ENCODE peak calls at places on chromosome 7, in nine cellular contexts. One of them, this sample, is unnamed.

GRCh38 chr7:141071855-141072547 is 1.9 kb upstream of the TMEM178B start:
- DNase-seq in M059J: peak; percentile 20
- DNase-seq in NCI-H187 treated with DMSO at 0.1 percent for 48 hours: peak; percentile 53
- DNase-seq in NCI-H524 treated with DMSO at 0.1 percent for 48 hours: peak; percentile 40
- DNase-seq in H1: peak; percentile 74
- DNase-seq in nephron progenitor cell: no peak
- DNase-seq in MV-4-11: no peak
- DNase-seq in COR-L47: peak; percentile 24
- DNase-seq in fibroblast of lung: no peak
- DNase-seq in this sample: peak; percentile 54

GRCh38 chr7:17559388-17559787 is 260.9 kb downstream of the AHR start:
- DNase-seq in M059J: peak; percentile 67
- DNase-seq in NCI-H187 treated with DMSO at 0.1 percent for 48 hours: no peak
- DNase-seq in NCI-H524 treated with DMSO at 0.1 percent for 48 hours: no peak
- DNase-seq in H1: no peak
- DNase-seq in nephron progenitor cell: no peak
- DNase-seq in MV-4-11: no peak
- DNase-seq in COR-L47: no peak
- DNase-seq in fibroblast of lung: peak; percentile 40
- DNase-seq in this sample: no peak

GRCh38 chr7:24472093-24472492 is 101.2 kb upstream of the PALS2 start:
- DNase-seq in M059J: peak; percentile 27
- DNase-seq in NCI-H187 treated with DMSO at 0.1 percent for 48 hours: no peak
- DNase-seq in NCI-H524 treated with DMSO at 0.1 percent for 48 hours: no peak
- DNase-seq in H1: no peak
- DNase-seq in nephron progenitor cell: no peak
- DNase-seq in MV-4-11: no peak
- DNase-seq in COR-L47: no peak
- DNase-seq in fibroblast of lung: no peak
- DNase-seq in this sample: no peak

GRCh38 chr7:23918856-23919255 is 208.8 kb downstream of the STK31 start:
- DNase-seq in M059J: peak; percentile 72
- DNase-seq in NCI-H187 treated with DMSO at 0.1 percent for 48 hours: no peak
- DNase-seq in NCI-H524 treated with DMSO at 0.1 percent for 48 hours: no peak
- DNase-seq in H1: no peak
- DNase-seq in nephron progenitor cell: no peak
- DNase-seq in MV-4-11: no peak
- DNase-seq in COR-L47: no peak
- DNase-seq in fibroblast of lung: peak; percentile 64
- DNase-seq in this sample: peak; percentile 34

GRCh38 chr7:39845011-39845410 is 105.0 kb upstream of the CDK13 start:
- DNase-seq in M059J: peak; percentile 18
- DNase-seq in NCI-H187 treated with DMSO at 0.1 percent for 48 hours: no peak
- DNase-seq in NCI-H524 treated with DMSO at 0.1 percent for 48 hours: no peak
- DNase-seq in H1: no peak
- DNase-seq in nephron progenitor cell: no peak
- DNase-seq in MV-4-11: no peak
- DNase-seq in COR-L47: no peak
- DNase-seq in fibroblast of lung: no peak
- DNase-seq in this sample: no peak

GRCh38 chr7:86708334-86708733 is 64.6 kb downstream of the GRM3 start:
- DNase-seq in M059J: no peak
- DNase-seq in NCI-H187 treated with DMSO at 0.1 percent for 48 hours: no peak
- DNase-seq in NCI-H524 treated with DMSO at 0.1 percent for 48 hours: no peak
- DNase-seq in H1: peak; percentile 45
- DNase-seq in nephron progenitor cell: no peak
- DNase-seq in MV-4-11: no peak
- DNase-seq in COR-L47: peak; percentile 84
- DNase-seq in fibroblast of lung: no peak
- DNase-seq in this sample: peak; percentile 51

GRCh38 chr7:158829021-158829341 is 328 bp downstream of the ESYT2 start:
- DNase-seq in M059J: peak; percentile 83
- DNase-seq in NCI-H187 treated with DMSO at 0.1 percent for 48 hours: no peak
- DNase-seq in NCI-H524 treated with DMSO at 0.1 percent for 48 hours: no peak
- DNase-seq in H1: no peak
- DNase-seq in nephron progenitor cell: no peak
- DNase-seq in MV-4-11: peak; percentile 52
- DNase-seq in COR-L47: peak; percentile 81
- DNase-seq in fibroblast of lung: peak; percentile 85
- DNase-seq in this sample: peak; percentile 43

GRCh38 chr7:101754432-101755159 is 62.8 kb upstream of the CUX1 start:
- DNase-seq in M059J: peak; percentile 75
- DNase-seq in NCI-H187 treated with DMSO at 0.1 percent for 48 hours: no peak
- DNase-seq in NCI-H524 treated with DMSO at 0.1 percent for 48 hours: no peak
- DNase-seq in H1: no peak
- DNase-seq in nephron progenitor cell: no peak
- DNase-seq in MV-4-11: no peak
- DNase-seq in COR-L47: no peak
- DNase-seq in fibroblast of lung: peak; percentile 66
- DNase-seq in this sample: no peak

GRCh38 chr7:111090834-111091233 is at the start of gene LRRN3:
- DNase-seq in M059J: peak; percentile 74
- DNase-seq in NCI-H187 treated with DMSO at 0.1 percent for 48 hours: peak; percentile 26
- DNase-seq in NCI-H524 treated with DMSO at 0.1 percent for 48 hours: peak; percentile 54
- DNase-seq in H1: no peak
- DNase-seq in nephron progenitor cell: peak; percentile 40
- DNase-seq in MV-4-11: no peak
- DNase-seq in COR-L47: peak; percentile 66
- DNase-seq in fibroblast of lung: peak; percentile 75
- DNase-seq in this sample: peak; percentile 24

GRCh38 chr7:6234384-6234783 is 38.0 kb downstream of the CYTH3 start:
- DNase-seq in M059J: no peak
- DNase-seq in NCI-H187 treated with DMSO at 0.1 percent for 48 hours: no peak
- DNase-seq in NCI-H524 treated with DMSO at 0.1 percent for 48 hours: no peak
- DNase-seq in H1: no peak
- DNase-seq in nephron progenitor cell: no peak
- DNase-seq in MV-4-11: no peak
- DNase-seq in COR-L47: no peak
- DNase-seq in fibroblast of lung: no peak
- DNase-seq in this sample: no peak

GRCh38 chr7:101927389-101928306 is 110.2 kb downstream of the CUX1 start:
- DNase-seq in M059J: no peak
- DNase-seq in NCI-H187 treated with DMSO at 0.1 percent for 48 hours: no peak
- DNase-seq in NCI-H524 treated with DMSO at 0.1 percent for 48 hours: no peak
- DNase-seq in H1: no peak
- DNase-seq in nephron progenitor cell: no peak
- DNase-seq in MV-4-11: no peak
- DNase-seq in COR-L47: no peak
- DNase-seq in fibroblast of lung: no peak
- DNase-seq in this sample: no peak

GRCh38 chr7:126040114-126041045 is 1110.8 kb upstream of the POT1 start:
- DNase-seq in M059J: no peak
- DNase-seq in NCI-H187 treated with DMSO at 0.1 percent for 48 hours: no peak
- DNase-seq in NCI-H524 treated with DMSO at 0.1 percent for 48 hours: peak; percentile 25
- DNase-seq in H1: no peak
- DNase-seq in nephron progenitor cell: peak; percentile 4
- DNase-seq in MV-4-11: no peak
- DNase-seq in COR-L47: no peak
- DNase-seq in fibroblast of lung: no peak
- DNase-seq in this sample: peak; percentile 52

GRCh38 chr7:121558288-121558687 is 162.2 kb upstream of the FAM3C start:
- DNase-seq in M059J: no peak
- DNase-seq in NCI-H187 treated with DMSO at 0.1 percent for 48 hours: no peak
- DNase-seq in NCI-H524 treated with DMSO at 0.1 percent for 48 hours: no peak
- DNase-seq in H1: no peak
- DNase-seq in nephron progenitor cell: no peak
- DNase-seq in MV-4-11: no peak
- DNase-seq in COR-L47: no peak
- DNase-seq in fibroblast of lung: no peak
- DNase-seq in this sample: no peak

GRCh38 chr7:132650498-132650897 is 74.2 kb upstream of the PLXNA4 start:
- DNase-seq in M059J: peak; percentile 99
- DNase-seq in NCI-H187 treated with DMSO at 0.1 percent for 48 hours: no peak
- DNase-seq in NCI-H524 treated with DMSO at 0.1 percent for 48 hours: no peak
- DNase-seq in H1: no peak
- DNase-seq in nephron progenitor cell: no peak
- DNase-seq in MV-4-11: no peak
- DNase-seq in COR-L47: no peak
- DNase-seq in fibroblast of lung: peak; percentile 89
- DNase-seq in this sample: no peak

GRCh38 chr7:17234398-17235021 is 63.9 kb upstream of the AHR start:
- DNase-seq in M059J: peak; percentile 99
- DNase-seq in NCI-H187 treated with DMSO at 0.1 percent for 48 hours: no peak
- DNase-seq in NCI-H524 treated with DMSO at 0.1 percent for 48 hours: no peak
- DNase-seq in H1: no peak
- DNase-seq in nephron progenitor cell: no peak
- DNase-seq in MV-4-11: peak; percentile 97
- DNase-seq in COR-L47: no peak
- DNase-seq in fibroblast of lung: peak; percentile 96
- DNase-seq in this sample: no peak

GRCh38 chr7:40288827-40289226 is 154.0 kb downstream of the SUGCT start:
- DNase-seq in M059J: no peak
- DNase-seq in NCI-H187 treated with DMSO at 0.1 percent for 48 hours: no peak
- DNase-seq in NCI-H524 treated with DMSO at 0.1 percent for 48 hours: no peak
- DNase-seq in H1: no peak
- DNase-seq in nephron progenitor cell: no peak
- DNase-seq in MV-4-11: no peak
- DNase-seq in COR-L47: no peak
- DNase-seq in fibroblast of lung: no peak
- DNase-seq in this sample: no peak

GRCh38 chr7:3000566-3000965 is 43.1 kb downstream of the CARD11 start:
- DNase-seq in M059J: no peak
- DNase-seq in NCI-H187 treated with DMSO at 0.1 percent for 48 hours: no peak
- DNase-seq in NCI-H524 treated with DMSO at 0.1 percent for 48 hours: no peak
- DNase-seq in H1: no peak
- DNase-seq in nephron progenitor cell: no peak
- DNase-seq in MV-4-11: no peak
- DNase-seq in COR-L47: no peak
- DNase-seq in fibroblast of lung: no peak
- DNase-seq in this sample: no peak

GRCh38 chr7:14691597-14692203 is 210.9 kb downstream of the DGKB start:
- DNase-seq in M059J: peak; percentile 27
- DNase-seq in NCI-H187 treated with DMSO at 0.1 percent for 48 hours: no peak
- DNase-seq in NCI-H524 treated with DMSO at 0.1 percent for 48 hours: no peak
- DNase-seq in H1: peak; percentile 75
- DNase-seq in nephron progenitor cell: peak; percentile 80
- DNase-seq in MV-4-11: peak; percentile 2
- DNase-seq in COR-L47: no peak
- DNase-seq in fibroblast of lung: peak; percentile 18
- DNase-seq in this sample: peak; percentile 36

GRCh38 chr7:34128762-34129161 is 223.4 kb downstream of the BMPER start:
- DNase-seq in M059J: peak; percentile 65
- DNase-seq in NCI-H187 treated with DMSO at 0.1 percent for 48 hours: no peak
- DNase-seq in NCI-H524 treated with DMSO at 0.1 percent for 48 hours: peak; percentile 26
- DNase-seq in H1: no peak
- DNase-seq in nephron progenitor cell: no peak
- DNase-seq in MV-4-11: no peak
- DNase-seq in COR-L47: no peak
- DNase-seq in fibroblast of lung: peak; percentile 63
- DNase-seq in this sample: no peak

GRCh38 chr7:130127404-130128395 is 57.4 kb downstream of the KLHDC10 start:
- DNase-seq in M059J: peak; percentile 74
- DNase-seq in NCI-H187 treated with DMSO at 0.1 percent for 48 hours: no peak
- DNase-seq in NCI-H524 treated with DMSO at 0.1 percent for 48 hours: no peak
- DNase-seq in H1: no peak
- DNase-seq in nephron progenitor cell: no peak
- DNase-seq in MV-4-11: no peak
- DNase-seq in COR-L47: no peak
- DNase-seq in fibroblast of lung: peak; percentile 67
- DNase-seq in this sample: no peak

GRCh38 chr7:81457858-81458522 is 311.9 kb downstream of the HGF start:
- DNase-seq in M059J: peak; percentile 51
- DNase-seq in NCI-H187 treated with DMSO at 0.1 percent for 48 hours: no peak
- DNase-seq in NCI-H524 treated with DMSO at 0.1 percent for 48 hours: peak; percentile 12
- DNase-seq in H1: no peak
- DNase-seq in nephron progenitor cell: no peak
- DNase-seq in MV-4-11: peak; percentile 6
- DNase-seq in COR-L47: peak; percentile 57
- DNase-seq in fibroblast of lung: peak; percentile 52
- DNase-seq in this sample: no peak

GRCh38 chr7:2516194-2516555 is 3.4 kb upstream of the LFNG start:
- DNase-seq in M059J: no peak
- DNase-seq in NCI-H187 treated with DMSO at 0.1 percent for 48 hours: no peak
- DNase-seq in NCI-H524 treated with DMSO at 0.1 percent for 48 hours: no peak
- DNase-seq in H1: no peak
- DNase-seq in nephron progenitor cell: no peak
- DNase-seq in MV-4-11: no peak
- DNase-seq in COR-L47: no peak
- DNase-seq in fibroblast of lung: no peak
- DNase-seq in this sample: no peak

GRCh38 chr7:17679427-17679826 is 260.9 kb downstream of the SNX13 start:
- DNase-seq in M059J: peak; percentile 48
- DNase-seq in NCI-H187 treated with DMSO at 0.1 percent for 48 hours: no peak
- DNase-seq in NCI-H524 treated with DMSO at 0.1 percent for 48 hours: no peak
- DNase-seq in H1: no peak
- DNase-seq in nephron progenitor cell: no peak
- DNase-seq in MV-4-11: no peak
- DNase-seq in COR-L47: no peak
- DNase-seq in fibroblast of lung: peak; percentile 74
- DNase-seq in this sample: no peak

GRCh38 chr7:151756866-151757265 is 120.0 kb downstream of the PRKAG2 start:
- DNase-seq in M059J: no peak
- DNase-seq in NCI-H187 treated with DMSO at 0.1 percent for 48 hours: no peak
- DNase-seq in NCI-H524 treated with DMSO at 0.1 percent for 48 hours: no peak
- DNase-seq in H1: no peak
- DNase-seq in nephron progenitor cell: no peak
- DNase-seq in MV-4-11: no peak
- DNase-seq in COR-L47: no peak
- DNase-seq in fibroblast of lung: no peak
- DNase-seq in this sample: no peak

GRCh38 chr7:115038158-115038557 is 116.3 kb downstream of the MDFIC start:
- DNase-seq in M059J: no peak
- DNase-seq in NCI-H187 treated with DMSO at 0.1 percent for 48 hours: peak; percentile 97
- DNase-seq in NCI-H524 treated with DMSO at 0.1 percent for 48 hours: no peak
- DNase-seq in H1: no peak
- DNase-seq in nephron progenitor cell: no peak
- DNase-seq in MV-4-11: no peak
- DNase-seq in COR-L47: no peak
- DNase-seq in fibroblast of lung: no peak
- DNase-seq in this sample: no peak

GRCh38 chr7:132009778-132010177 is 453.4 kb upstream of the PODXL start:
- DNase-seq in M059J: peak; percentile 67
- DNase-seq in NCI-H187 treated with DMSO at 0.1 percent for 48 hours: no peak
- DNase-seq in NCI-H524 treated with DMSO at 0.1 percent for 48 hours: no peak
- DNase-seq in H1: no peak
- DNase-seq in nephron progenitor cell: no peak
- DNase-seq in MV-4-11: no peak
- DNase-seq in COR-L47: no peak
- DNase-seq in fibroblast of lung: peak; percentile 65
- DNase-seq in this sample: no peak

GRCh38 chr7:28528899-28529298 is 116.6 kb downstream of the CREB5 start:
- DNase-seq in M059J: no peak
- DNase-seq in NCI-H187 treated with DMSO at 0.1 percent for 48 hours: no peak
- DNase-seq in NCI-H524 treated with DMSO at 0.1 percent for 48 hours: no peak
- DNase-seq in H1: no peak
- DNase-seq in nephron progenitor cell: no peak
- DNase-seq in MV-4-11: no peak
- DNase-seq in COR-L47: no peak
- DNase-seq in fibroblast of lung: peak; percentile 14
- DNase-seq in this sample: no peak

This sample was measured in H9.